ENCODE peak calls at places on chromosomes 11 and 22, in ten cellular contexts. D, T, J, S, I, X, P, F, O and C are unnamed samples.

GRCh38 chr11:1817511-1817910 is 17.3 kb upstream of the SYT8 start:
- DNase-seq in D (no peak), T (no peak), J (no peak), S (no peak), I (no peak), X (no peak), P (no peak), F (no peak), O (no peak), C (no peak)

GRCh38 chr11:77284476-77285468 is 16.7 kb downstream of the GDPD4 start:
- DNase-seq in D (no peak), T (no peak), J (no peak), S (no peak), I (no peak), X (no peak), P (no peak), F (no peak), O (no peak), C (no peak)

GRCh38 chr11:59878482-59878881 is at the start of gene OOSP3:
- DNase-seq in D (no peak), T (no peak), J (no peak), S (no peak), I (no peak), X (no peak), P (no peak), F (no peak), O (no peak), C (no peak)

GRCh38 chr11:30919389-30920172 is 333.4 kb upstream of the MPPED2 start:
- DNase-seq in D (no peak), T (no peak), J (no peak), S (peak; percentile 41), I (no peak), X (no peak), P (peak; percentile 39), F (no peak), O (no peak), C (no peak)

GRCh38 chr22:40313007-40313406 is 33.3 kb upstream of the ADSL start:
- DNase-seq in D (peak; percentile 81), T (no peak), J (no peak), S (no peak), I (no peak), X (no peak), P (no peak), F (no peak), O (no peak), C (no peak)

GRCh38 chr22:50000587-50001387 is 11.8 kb downstream of the IL17REL start:
- DNase-seq in D (no peak), T (no peak), J (no peak), S (no peak), I (no peak), X (no peak), P (no peak), F (no peak), O (no peak), C (no peak)

GRCh38 chr11:20501971-20502370 is 97.4 kb upstream of the SLC6A5 start:
- DNase-seq in D (no peak), T (no peak), J (no peak), S (no peak), I (no peak), X (no peak), P (no peak), F (no peak), O (no peak), C (no peak)

GRCh38 chr22:43155789-43156188 is 4.4 kb downstream of the TSPO start:
- DNase-seq in D (no peak), T (no peak), J (no peak), S (no peak), I (no peak), X (no peak), P (no peak), F (no peak), O (no peak), C (no peak)

DNA sequence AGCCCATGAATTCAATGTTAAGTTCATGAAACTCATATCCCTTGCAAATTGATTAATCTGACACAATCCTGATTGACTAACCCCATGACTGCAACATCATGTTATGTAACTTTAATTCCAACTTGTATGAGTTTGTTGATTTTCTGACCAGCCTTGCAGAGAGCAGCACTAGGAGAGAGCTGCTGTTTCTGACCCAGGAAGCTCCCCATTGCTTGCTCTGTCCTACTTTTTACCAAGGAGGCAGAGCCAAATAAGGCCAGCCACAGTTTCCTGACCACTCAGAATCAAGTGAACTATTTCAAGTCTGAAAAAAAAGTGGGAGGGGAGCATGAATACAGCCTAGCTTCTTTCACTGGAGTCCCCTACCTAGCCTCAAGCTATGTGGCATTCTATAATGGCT is 13.2 kb downstream of the MPZL3 start:
- DNase-seq in D (no peak), T (no peak), J (no peak), S (peak; percentile 85), I (no peak), X (no peak), P (no peak), F (no peak), O (no peak), C (no peak)
- TF ChIP-seq POLR2A in D (no peak), T (no peak), J (no peak), S (no peak), I (no peak), X (no peak), P (no peak), F (no peak), O (no peak), C (no peak)

GRCh38 chr11:65056999-65057398 is 1.4 kb downstream of the NAALADL1 start:
- DNase-seq in D (no peak), T (no peak), J (no peak), S (no peak), I (no peak), X (no peak), P (no peak), F (no peak), O (no peak), C (no peak)

GRCh38 chr11:65057526-65057925 is 827 bp downstream of the NAALADL1 start:
- DNase-seq in D (no peak), T (no peak), J (no peak), S (no peak), I (no peak), X (no peak), P (no peak), F (no peak), O (no peak), C (no peak)

GRCh38 chr11:65059523-65059922 is 1.2 kb upstream of the NAALADL1 start:
- DNase-seq in D (no peak), T (no peak), J (no peak), S (no peak), I (no peak), X (no peak), P (no peak), F (no peak), O (no peak), C (no peak)

GRCh38 chr11:65058012-65058411 is 341 bp downstream of the NAALADL1 start:
- DNase-seq in D (no peak), T (no peak), J (no peak), S (no peak), I (no peak), X (no peak), P (no peak), F (no peak), O (no peak), C (no peak)

DNA sequence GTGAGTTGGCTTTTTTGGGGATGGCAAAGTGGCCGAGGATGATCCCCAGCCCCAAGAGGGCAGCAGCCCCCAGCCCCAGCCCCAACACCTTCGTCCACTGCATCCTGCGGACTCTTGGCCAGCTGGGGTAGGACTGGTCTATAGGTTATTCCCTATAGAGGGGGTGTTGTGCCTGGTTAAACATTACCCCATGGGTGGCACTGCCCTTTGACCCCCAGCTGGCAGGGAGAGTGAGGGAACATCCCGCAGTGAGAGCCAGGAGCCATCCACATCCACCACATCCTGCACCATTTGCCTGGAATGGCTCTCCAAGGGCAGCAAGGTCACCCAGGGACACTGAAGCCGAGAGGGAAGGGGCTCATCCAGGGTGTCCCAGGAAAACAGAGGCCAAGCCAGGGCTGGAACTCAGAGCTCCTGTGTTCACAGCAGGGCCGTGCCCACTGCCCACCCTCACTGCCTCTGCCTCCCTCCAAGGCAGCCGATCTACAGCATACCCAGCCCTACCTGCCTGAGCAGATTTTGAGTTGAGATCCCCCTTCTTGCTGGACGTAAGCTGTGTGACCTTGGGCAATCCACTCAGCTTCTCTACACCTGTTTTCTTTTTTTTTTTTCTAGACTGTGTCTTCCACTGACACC is at the start of gene NAALADL1:
- DNase-seq in D (no peak), T (no peak), J (no peak), S (no peak), I (no peak), X (no peak), P (no peak), F (no peak), O (no peak), C (no peak)
- TF ChIP-seq POLR2A in D (no peak), T (no peak), J (no peak), S (no peak), I (no peak), X (no peak), P (no peak), F (no peak), O (no peak), C (no peak)

GRCh38 chr11:2902784-2903671 is 17.5 kb upstream of the CDKN1C start:
- DNase-seq in D (no peak), T (no peak), J (no peak), S (no peak), I (no peak), X (no peak), P (no peak), F (no peak), O (no peak), C (no peak)

GRCh38 chr11:2904153-2905052 is 18.8 kb upstream of the CDKN1C start:
- DNase-seq in D (no peak), T (no peak), J (no peak), S (no peak), I (no peak), X (no peak), P (no peak), F (no peak), O (no peak), C (no peak)

GRCh38 chr11:2903672-2904011 is 18.1 kb upstream of the CDKN1C start:
- DNase-seq in D (no peak), T (no peak), J (no peak), S (no peak), I (no peak), X (no peak), P (no peak), F (no peak), O (no peak), C (no peak)

GRCh38 chr11:2901196-2901796 is 15.7 kb upstream of the CDKN1C start:
- DNase-seq in D (no peak), T (no peak), J (no peak), S (no peak), I (no peak), X (no peak), P (no peak), F (no peak), O (no peak), C (no peak)

GRCh38 chr11:2901854-2902783 is 16.5 kb upstream of the CDKN1C start:
- DNase-seq in D (peak; percentile 97), T (peak; percentile 93), J (peak; percentile 93), S (peak; percentile 93), I (peak; percentile 99), X (peak; percentile 98), P (peak; percentile 87), F (peak; percentile 84), O (peak; percentile 95), C (peak; percentile 98)
- TF ChIP-seq POLR2A in D (peak; percentile 40), T (no peak), J (peak; percentile 19), S (peak; percentile 34), I (no peak), X (peak; percentile 66), P (no peak), F (peak; percentile 82), O (peak; percentile 37), C (peak; percentile 52)

DNA sequence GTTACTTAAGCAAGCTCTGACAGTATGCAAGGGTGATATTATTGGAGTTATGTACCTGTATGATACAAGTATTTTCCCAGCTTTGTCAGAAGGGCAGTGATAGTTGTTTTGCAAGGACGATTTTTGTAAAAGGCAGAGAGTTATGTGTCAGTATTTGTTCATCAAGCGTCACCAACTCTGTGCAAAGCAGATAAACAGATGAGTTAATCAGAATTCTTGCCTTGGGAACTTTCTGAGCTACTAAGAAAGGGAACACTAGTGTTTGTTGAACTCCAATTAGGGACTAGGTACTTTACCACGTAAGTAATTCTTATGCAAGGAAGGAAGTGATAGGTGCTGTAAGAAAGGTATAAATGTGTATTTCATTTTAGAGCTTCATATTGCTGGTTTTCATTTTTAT is 1.5 kb downstream of the USP47 start:
- DNase-seq in D (peak; percentile 13), T (peak; percentile 24), J (no peak), S (peak; percentile 32), I (no peak), X (peak; percentile 15), P (peak; percentile 94), F (no peak), O (peak; percentile 19), C (no peak)
- TF ChIP-seq POLR2A in D (peak; percentile 61), T (peak; percentile 53), J (no peak), S (no peak), I (no peak), X (peak; percentile 40), P (peak; percentile 63), F (peak; percentile 43), O (no peak), C (no peak)